ENCODE peak calls at places on chromosomes 16 and 17, in nine cellular contexts. V is CD4-positive, CD25-positive, alpha-beta regulatory T cell; C is heart right ventricle; L is GM23338; T is activated naive CD8-positive, alpha-beta T cell treated with anti-CD3 and anti-CD28 coated beads for 36 hours; D is NCI-H345; H is T follicular helper cell; G is glomerular endothelial cell; R is activated T-cell treated with anti-CD3 and anti-CD28 coated beads, Interleukin-2, amount 50 U/mL, for 72 hours. S is an unnamed sample.

GRCh38 chr17:50072130-50072529 is 16.2 kb downstream of the ITGA3 start:
- DNase-seq in C (no peak), R (no peak), G (no peak), H (no peak), T (no peak), V (no peak), D (no peak), L (no peak), S (no peak)

GRCh38 chr17:74512624-74513084 is 18.6 kb downstream of the CD300LB start:
- DNase-seq in V (no peak), G (no peak), H (no peak), L (no peak), R (peak; percentile 63), D (no peak), T (peak; percentile 65), C (no peak), S (no peak)

GRCh38 chr17:4393806-4394205 is 27.3 kb upstream of the UBE2G1 start:
- DNase-seq in C (no peak), H (no peak), T (no peak), V (no peak), L (no peak), G (no peak), D (no peak), R (no peak), S (no peak)

GRCh38 chr17:82858376-82859126 is 18.7 kb upstream of the ZNF750 start:
- DNase-seq in R (peak; percentile 26), D (no peak), L (no peak), V (no peak), H (no peak), C (no peak), G (no peak), T (no peak), S (peak; percentile 74)

GRCh38 chr17:77854759-77855745 is 103.5 kb upstream of the TNRC6C start:
- DNase-seq in D (no peak), G (no peak), R (no peak), L (no peak), T (no peak), C (peak; percentile 4), H (no peak), V (no peak), S (no peak)

GRCh38 chr16:87363771-87364476 is 19.7 kb downstream of the FBXO31 start:
- DNase-seq in V (no peak), H (no peak), D (no peak), G (no peak), L (no peak), R (no peak), C (peak; percentile 58), T (no peak), S (no peak)

GRCh38 chr17:57908278-57908677 is 46.9 kb downstream of the CUEDC1 start:
- DNase-seq in H (no peak), R (no peak), L (no peak), V (no peak), T (no peak), D (no peak), G (no peak), C (no peak), S (no peak)

GRCh38 chr17:10652984-10653680 is 4.0 kb downstream of the MYH3 start:
- DNase-seq in H (no peak), R (peak; percentile 32), G (no peak), L (no peak), T (peak; percentile 40), C (no peak), D (no peak), V (no peak), S (no peak)

GRCh38 chr17:1264196-1264595 is 6.0 kb upstream of the BHLHA9 start:
- DNase-seq in R (no peak), D (no peak), L (no peak), T (no peak), V (no peak), G (no peak), C (no peak), H (no peak), S (no peak)

GRCh38 chr17:60802377-60802776 is 124.7 kb downstream of the BCAS3 start:
- DNase-seq in L (no peak), R (no peak), G (no peak), H (no peak), V (no peak), T (no peak), C (no peak), D (no peak), S (no peak)

GRCh38 chr16:47019563-47019962 is 46.1 kb upstream of the DNAJA2 start:
- DNase-seq in C (no peak), V (no peak), L (no peak), T (no peak), D (no peak), H (no peak), R (no peak), G (no peak), S (no peak)

GRCh38 chr17:42363767-42364585 is 24.3 kb downstream of the STAT3 start:
- DNase-seq in T (peak; percentile 21), R (no peak), V (no peak), H (no peak), G (no peak), D (no peak), L (no peak), C (no peak), S (no peak)

GRCh38 chr17:72169823-72170222 is 49.0 kb downstream of the SOX9 start:
- DNase-seq in T (no peak), L (no peak), C (no peak), D (no peak), R (no peak), H (no peak), V (no peak), G (no peak), S (no peak)

S was measured in Calu3.